ENCODE peak calls at places on chromosomes 5 and 9, in seven cellular contexts. J is epithelial cell of esophagus, Y is AG08395, B is caudate nucleus, L is HTR-8/SVneo, K is AG08396, S is ureter. T is an unnamed sample.

GRCh38 chr9:81729141-81729540 is 39.8 kb upstream of the TLE1 start:
- DNase-seq in J (no peak), Y (no peak), B (no peak), L (no peak), K (no peak), S (no peak), T (no peak)

GRCh38 chr9:95874989-95875304 is 544 bp upstream of the ERCC6L2 start:
- DNase-seq in J (peak; percentile 54), Y (peak; percentile 38), B (peak; percentile 21), L (no peak), K (peak; percentile 34), S (peak; percentile 65), T (peak; percentile 61)

GRCh38 chr5:10328323-10328722 is 20.6 kb upstream of the CMBL start:
- DNase-seq in J (peak; percentile 37), Y (no peak), B (no peak), L (no peak), K (no peak), S (peak; percentile 20), T (no peak)

GRCh38 chr9:93265972-93266371 is 82.0 kb downstream of the WNK2 start:
- DNase-seq in J (no peak), Y (no peak), B (no peak), L (no peak), K (no peak), S (no peak), T (no peak)

GRCh38 chr5:91928751-91929521 is 545.8 kb upstream of the ARRDC3 start:
- DNase-seq in J (peak; percentile 7), Y (peak; percentile 7), B (no peak), L (peak; percentile 27), K (peak; percentile 17), S (no peak), T (peak; percentile 57)

GRCh38 chr5:138352071-138352721 is at the start of gene KDM3B:
- DNase-seq in J (peak; percentile 86), Y (peak; percentile 94), B (no peak), L (peak; percentile 84), K (peak; percentile 97), S (peak; percentile 83), T (peak; percentile 69)

GRCh38 chr9:89843591-89843990 is 238.8 kb downstream of the GADD45G start:
- DNase-seq in J (peak; percentile 20), Y (no peak), B (no peak), L (no peak), K (no peak), S (no peak), T (no peak)

GRCh38 chr5:10352404-10353240 is 873 bp upstream of the MARCHF6 start:
- DNase-seq in J (peak; percentile 38), Y (no peak), B (no peak), L (no peak), K (no peak), S (no peak), T (no peak)

GRCh38 chr9:137827908-137828526 is 49.6 kb upstream of the CACNA1B start:
- DNase-seq in J (no peak), Y (no peak), B (no peak), L (no peak), K (no peak), S (no peak), T (no peak)

GRCh38 chr9:16282216-16282615 is 588.3 kb downstream of the BNC2 start:
- DNase-seq in J (peak; percentile 13), Y (no peak), B (no peak), L (no peak), K (no peak), S (no peak), T (no peak)

GRCh38 chr5:125696762-125697161 is 726.4 kb upstream of the GRAMD2B start:
- DNase-seq in J (peak; percentile 62), Y (peak; percentile 76), B (no peak), L (peak; percentile 25), K (peak; percentile 34), S (no peak), T (peak; percentile 55)

GRCh38 chr9:131382850-131383729 is 10.8 kb upstream of the PRRC2B start:
- DNase-seq in J (peak; percentile 72), Y (peak; percentile 81), B (no peak), L (peak; percentile 84), K (peak; percentile 76), S (no peak), T (peak; percentile 80)